ENCODE peak calls at places on chromosomes 12 and 14, in six cellular contexts. One of them, this sample, is unnamed.

GRCh38 chr14:69091695-69092094 is 61.2 kb downstream of the DCAF5 start:
- DNase-seq in COR-L47: no peak
- DNase-seq in nucleus accumbens: no peak
- DNase-seq in ACHN: no peak
- DNase-seq in cardiac muscle cell: no peak
- DNase-seq in esophagus squamous epithelium: no peak
- DNase-seq in this sample: no peak

GRCh38 chr12:88566430-88566829 is 13.8 kb downstream of the KITLG start:
- DNase-seq in COR-L47: no peak
- DNase-seq in nucleus accumbens: no peak
- DNase-seq in ACHN: no peak
- DNase-seq in cardiac muscle cell: no peak
- DNase-seq in esophagus squamous epithelium: no peak
- DNase-seq in this sample: no peak

GRCh38 chr12:18861287-18861858 is 123.5 kb downstream of the CAPZA3 start:
- DNase-seq in COR-L47: no peak
- DNase-seq in nucleus accumbens: no peak
- DNase-seq in ACHN: peak
- DNase-seq in cardiac muscle cell: no peak
- DNase-seq in esophagus squamous epithelium: no peak
- DNase-seq in this sample: peak

GRCh38 chr14:61621444-61621843 is 73.9 kb upstream of the HIF1A start:
- DNase-seq in COR-L47: no peak
- DNase-seq in nucleus accumbens: no peak
- DNase-seq in ACHN: no peak
- DNase-seq in cardiac muscle cell: no peak
- DNase-seq in esophagus squamous epithelium: no peak
- DNase-seq in this sample: no peak

GRCh38 chr14:25042362-25043299 is 7.3 kb downstream of the STXBP6 start:
- DNase-seq in COR-L47: peak
- DNase-seq in nucleus accumbens: peak
- DNase-seq in ACHN: peak
- DNase-seq in cardiac muscle cell: peak
- DNase-seq in esophagus squamous epithelium: no peak
- DNase-seq in this sample: peak

GRCh38 chr14:43503508-43503907 is 1003.6 kb downstream of the FSCB start:
- DNase-seq in COR-L47: peak
- DNase-seq in nucleus accumbens: no peak
- DNase-seq in ACHN: peak
- DNase-seq in cardiac muscle cell: no peak
- DNase-seq in esophagus squamous epithelium: no peak
- DNase-seq in this sample: peak

GRCh38 chr14:55071051-55071450 is 19.6 kb downstream of the MAPK1IP1L start:
- DNase-seq in COR-L47: no peak
- DNase-seq in nucleus accumbens: no peak
- DNase-seq in ACHN: no peak
- DNase-seq in cardiac muscle cell: no peak
- DNase-seq in esophagus squamous epithelium: no peak
- DNase-seq in this sample: no peak

GRCh38 chr14:32821989-32822653 is 116.6 kb upstream of the NPAS3 start:
- DNase-seq in COR-L47: no peak
- DNase-seq in nucleus accumbens: no peak
- DNase-seq in ACHN: no peak
- DNase-seq in cardiac muscle cell: no peak
- DNase-seq in esophagus squamous epithelium: no peak
- DNase-seq in this sample: no peak

GRCh38 chr14:66645716-66646115 is 137.8 kb downstream of the GPHN start:
- DNase-seq in COR-L47: no peak
- DNase-seq in nucleus accumbens: no peak
- DNase-seq in ACHN: no peak
- DNase-seq in cardiac muscle cell: no peak
- DNase-seq in esophagus squamous epithelium: no peak
- DNase-seq in this sample: no peak

GRCh38 chr14:64444140-64444539 is 21.2 kb upstream of the AKAP5 start:
- DNase-seq in COR-L47: no peak
- DNase-seq in nucleus accumbens: no peak
- DNase-seq in ACHN: no peak
- DNase-seq in cardiac muscle cell: no peak
- DNase-seq in esophagus squamous epithelium: no peak
- DNase-seq in this sample: no peak

GRCh38 chr12:14756331-14757143 is 46.7 kb downstream of the WBP11 start:
- DNase-seq in COR-L47: no peak
- DNase-seq in nucleus accumbens: no peak
- DNase-seq in ACHN: peak
- DNase-seq in cardiac muscle cell: peak
- DNase-seq in esophagus squamous epithelium: no peak
- DNase-seq in this sample: no peak

GRCh38 chr12:91640021-91640420 is 457.4 kb upstream of the DCN start:
- DNase-seq in COR-L47: no peak
- DNase-seq in nucleus accumbens: no peak
- DNase-seq in ACHN: no peak
- DNase-seq in cardiac muscle cell: no peak
- DNase-seq in esophagus squamous epithelium: no peak
- DNase-seq in this sample: no peak

GRCh38 chr12:128959931-128960330 is 106.7 kb downstream of the GLT1D1 start:
- DNase-seq in COR-L47: no peak
- DNase-seq in nucleus accumbens: no peak
- DNase-seq in ACHN: no peak
- DNase-seq in cardiac muscle cell: no peak
- DNase-seq in esophagus squamous epithelium: no peak
- DNase-seq in this sample: no peak

GRCh38 chr12:69514111-69514510 is 43.9 kb downstream of the FRS2 start:
- DNase-seq in COR-L47: no peak
- DNase-seq in nucleus accumbens: peak
- DNase-seq in ACHN: no peak
- DNase-seq in cardiac muscle cell: no peak
- DNase-seq in esophagus squamous epithelium: no peak
- DNase-seq in this sample: no peak

GRCh38 chr14:53613404-53614253 is 343.0 kb downstream of the BMP4 start:
- DNase-seq in COR-L47: peak
- DNase-seq in nucleus accumbens: no peak
- DNase-seq in ACHN: peak
- DNase-seq in cardiac muscle cell: no peak
- DNase-seq in esophagus squamous epithelium: no peak
- DNase-seq in this sample: peak

GRCh38 chr14:51398898-51399297 is 158.9 kb downstream of the TMX1 start:
- DNase-seq in COR-L47: no peak
- DNase-seq in nucleus accumbens: no peak
- DNase-seq in ACHN: peak
- DNase-seq in cardiac muscle cell: no peak
- DNase-seq in esophagus squamous epithelium: no peak
- DNase-seq in this sample: no peak

GRCh38 chr14:20469890-20470858 is 968 bp downstream of the PNP start:
- DNase-seq in COR-L47: peak
- DNase-seq in nucleus accumbens: peak
- DNase-seq in ACHN: peak
- DNase-seq in cardiac muscle cell: peak
- DNase-seq in esophagus squamous epithelium: no peak
- DNase-seq in this sample: peak

GRCh38 chr12:125166046-125166445 is 100.8 kb downstream of the AACS start:
- DNase-seq in COR-L47: no peak
- DNase-seq in nucleus accumbens: no peak
- DNase-seq in ACHN: no peak
- DNase-seq in cardiac muscle cell: no peak
- DNase-seq in esophagus squamous epithelium: no peak
- DNase-seq in this sample: no peak

GRCh38 chr12:91413591-91413990 is 231.0 kb upstream of the DCN start:
- DNase-seq in COR-L47: no peak
- DNase-seq in nucleus accumbens: no peak
- DNase-seq in ACHN: no peak
- DNase-seq in cardiac muscle cell: peak
- DNase-seq in esophagus squamous epithelium: no peak
- DNase-seq in this sample: peak

GRCh38 chr14:41423503-41423902 is 183.2 kb upstream of the LRFN5 start:
- DNase-seq in COR-L47: no peak
- DNase-seq in nucleus accumbens: no peak
- DNase-seq in ACHN: no peak
- DNase-seq in cardiac muscle cell: no peak
- DNase-seq in esophagus squamous epithelium: no peak
- DNase-seq in this sample: no peak

GRCh38 chr12:52207895-52208294 is 16.1 kb upstream of the KRT80 start:
- DNase-seq in COR-L47: peak
- DNase-seq in nucleus accumbens: no peak
- DNase-seq in ACHN: no peak
- DNase-seq in cardiac muscle cell: no peak
- DNase-seq in esophagus squamous epithelium: no peak
- DNase-seq in this sample: peak

GRCh38 chr12:62673027-62673815 is 206.6 kb downstream of the MON2 start:
- DNase-seq in COR-L47: no peak
- DNase-seq in nucleus accumbens: no peak
- DNase-seq in ACHN: no peak
- DNase-seq in cardiac muscle cell: peak
- DNase-seq in esophagus squamous epithelium: no peak
- DNase-seq in this sample: no peak

GRCh38 chr14:50363734-50364113 is 33.0 kb downstream of the CDKL1 start:
- DNase-seq in COR-L47: no peak
- DNase-seq in nucleus accumbens: no peak
- DNase-seq in ACHN: no peak
- DNase-seq in cardiac muscle cell: no peak
- DNase-seq in esophagus squamous epithelium: no peak
- DNase-seq in this sample: no peak

GRCh38 chr12:101927999-101928398 is 50.6 kb downstream of the DRAM1 start:
- DNase-seq in COR-L47: no peak
- DNase-seq in nucleus accumbens: no peak
- DNase-seq in ACHN: no peak
- DNase-seq in cardiac muscle cell: no peak
- DNase-seq in esophagus squamous epithelium: no peak
- DNase-seq in this sample: no peak